ENCODE peak calls at places on chromosomes 7 and 10, in six cellular contexts. Y, J, K, O, Q and C are unnamed samples.

GRCh38 chr10:114653926-114654325 is 4.1 kb downstream of the ABLIM1 start:
- DNase-seq in Y (peak; percentile 33), J (no peak), K (peak; percentile 65), O (no peak), Q (no peak), C (no peak)

GRCh38 chr10:47047577-47048532 is 136.6 kb downstream of the PTPN20 start:
- DNase-seq in Y (no peak), J (peak; percentile 85), K (peak; percentile 19), O (no peak), Q (peak; percentile 65), C (peak; percentile 30)

GRCh38 chr10:50558368-50558767 is 65.4 kb downstream of the SGMS1 start:
- DNase-seq in Y (no peak), J (no peak), K (peak; percentile 52), O (peak; percentile 64), Q (no peak), C (no peak)

GRCh38 chr7:22786290-22786932 is 36.2 kb downstream of the TOMM7 start:
- DNase-seq in Y (no peak), J (no peak), K (peak; percentile 93), O (no peak), Q (no peak), C (no peak)

GRCh38 chr10:124999433-125000365 is 57.8 kb downstream of the ZRANB1 start:
- DNase-seq in Y (no peak), J (peak; percentile 92), K (no peak), O (peak; percentile 70), Q (no peak), C (peak; percentile 84)

GRCh38 chr10:73495226-73495883 is 469 bp downstream of the PPP3CB start:
- DNase-seq in Y (no peak), J (peak; percentile 94), K (peak; percentile 87), O (peak; percentile 75), Q (peak; percentile 95), C (peak; percentile 66)

GRCh38 chr10:18906636-18907035 is 142.0 kb upstream of the MALRD1 start:
- DNase-seq in Y (no peak), J (no peak), K (no peak), O (no peak), Q (no peak), C (no peak)

GRCh38 chr10:71975087-71975890 is 11.1 kb downstream of the CHST3 start:
- DNase-seq in Y (no peak), J (peak; percentile 90), K (no peak), O (no peak), Q (no peak), C (no peak)

GRCh38 chr10:132716691-132717490 is 69.1 kb downstream of the NKX6-2 start:
- DNase-seq in Y (no peak), J (peak; percentile 45), K (no peak), O (no peak), Q (no peak), C (no peak)